ENCODE peak calls at places on chromosomes 7 and 10, in nine cellular contexts. C is stimulated activated CD4-positive, alpha-beta T cell treated with anti-CD3 and anti-CD28 coated beads, Interleukin-15, amount 100 ng/mL, for 24 hours; M is activated naive CD8-positive, alpha-beta T cell treated with anti-CD3 and anti-CD28 coated beads, Interleukin-2, amount 50 U/mL, for 16 hours; V is activated CD8-positive, alpha-beta memory T cell treated with anti-CD3 and anti-CD28 coated beads for 1 hour; Z is NCI-H345; E is T-helper 22 cell; B is KBM-7; X is NCI-H748 treated with DMSO at 0.1 percent for 48 hours; A is AG09319. L is an unnamed sample.

GRCh38 chr7:132773527-132773956 is 197.3 kb upstream of the PLXNA4 start:
- DNase-seq in E (no peak), Z (no peak), V (no peak), B (no peak), X (no peak), C (no peak), A (peak), M (no peak), L (no peak)

GRCh38 chr7:28718042-28718452 is 240.1 kb downstream of the TRIL start:
- DNase-seq in E (no peak), X (no peak), B (no peak), A (no peak), C (no peak), V (no peak), M (no peak), Z (no peak), L (no peak)

GRCh38 chr7:99386584-99387238 is 12.2 kb downstream of the ARPC1B start:
- DNase-seq in M (no peak), Z (peak), C (no peak), X (no peak), E (no peak), A (no peak), B (peak), V (no peak), L (no peak)

GRCh38 chr10:77603529-77603927 is 34.1 kb downstream of the KCNMA1 start:
- DNase-seq in C (no peak), E (no peak), X (peak), Z (no peak), V (no peak), B (no peak), M (no peak), A (no peak), L (peak)

GRCh38 chr10:119315128-119316001 is 108.0 kb downstream of the GRK5 start:
- DNase-seq in M (peak), B (peak), Z (peak), A (peak), E (peak), V (peak), C (peak), X (no peak), L (no peak)

GRCh38 chr10:68560916-68561691 is 967 bp downstream of the TET1 start:
- DNase-seq in C (peak), M (no peak), X (no peak), B (no peak), A (no peak), V (no peak), Z (peak), E (no peak), L (peak)

GRCh38 chr10:79342295-79342761 is 4.9 kb upstream of the PPIF start:
- DNase-seq in Z (no peak), E (no peak), A (no peak), C (no peak), X (no peak), V (no peak), B (no peak), M (no peak), L (no peak)

GRCh38 chr10:123967626-123968243 is 76.1 kb upstream of the CPXM2 start:
- DNase-seq in B (peak), Z (peak), A (peak), X (peak), E (no peak), C (peak), M (no peak), V (no peak), L (peak)

GRCh38 chr7:116052006-116052405 is 21.4 kb upstream of the TFEC start:
- DNase-seq in X (no peak), Z (no peak), M (no peak), V (no peak), E (no peak), A (no peak), C (no peak), B (no peak), L (no peak)

GRCh38 chr7:131544449-131545425 is 11.7 kb downstream of the PODXL start:
- DNase-seq in V (no peak), A (no peak), M (no peak), C (no peak), Z (peak), X (no peak), B (peak), E (no peak), L (peak)

GRCh38 chr10:20299037-20299557 is 482.9 kb downstream of the PLXDC2 start:
- DNase-seq in A (no peak), E (no peak), Z (no peak), B (no peak), C (no peak), V (no peak), X (no peak), M (no peak), L (no peak)

GRCh38 chr7:48416327-48416908 is 245.2 kb downstream of the ABCA13 start:
- DNase-seq in C (no peak), Z (no peak), M (no peak), V (no peak), B (no peak), E (no peak), X (no peak), A (no peak), L (no peak)

GRCh38 chr7:117087639-117088396 is 134.5 kb downstream of the ST7 start:
- DNase-seq in E (no peak), V (no peak), C (no peak), X (no peak), B (peak), M (no peak), A (no peak), Z (no peak), L (no peak)

GRCh38 chr7:139720705-139721231 is 57.0 kb downstream of the HIPK2 start:
- DNase-seq in M (no peak), B (no peak), C (peak), A (no peak), Z (no peak), X (no peak), V (no peak), E (no peak), L (no peak)

GRCh38 chr10:122441961-122442360 is 12.5 kb upstream of the ARMS2 start:
- DNase-seq in C (no peak), B (no peak), M (no peak), X (no peak), Z (no peak), V (no peak), E (no peak), A (no peak), L (no peak)

GRCh38 chr10:56357018-56357417 is 4.0 kb downstream of the ZWINT start:
- DNase-seq in X (no peak), A (no peak), V (no peak), C (no peak), Z (no peak), E (no peak), B (no peak), M (no peak), L (no peak)

GRCh38 chr7:26444554-26444953 is 152.9 kb downstream of the SNX10 start:
- DNase-seq in X (no peak), E (no peak), A (no peak), B (peak), C (no peak), M (no peak), V (no peak), Z (no peak), L (no peak)

GRCh38 chr10:129319934-129320333 is 147.1 kb upstream of the MGMT start:
- DNase-seq in E (no peak), X (no peak), C (no peak), A (no peak), B (no peak), Z (no peak), M (no peak), V (no peak), L (no peak)

GRCh38 chr7:39413866-39414668 is 152.1 kb upstream of the YAE1 start:
- DNase-seq in Z (peak), B (peak), M (peak), X (peak), V (no peak), E (no peak), C (peak), A (no peak), L (peak)

GRCh38 chr7:142327555-142327954 is 69.7 kb upstream of the PRSS58 start:
- DNase-seq in M (no peak), B (no peak), E (no peak), X (no peak), C (no peak), V (no peak), Z (no peak), A (no peak), L (no peak)

GRCh38 chr7:34026481-34027225 is 121.3 kb downstream of the BMPER start:
- DNase-seq in M (no peak), Z (no peak), A (no peak), X (no peak), E (no peak), C (no peak), V (no peak), B (no peak), L (no peak)

GRCh38 chr7:139727151-139727705 is 50.6 kb downstream of the HIPK2 start:
- DNase-seq in V (no peak), M (no peak), A (peak), B (no peak), X (no peak), E (no peak), Z (peak), C (no peak), L (no peak)

GRCh38 chr10:50367732-50368131 is 116.4 kb upstream of the ASAH2 start:
- DNase-seq in A (no peak), C (peak), M (no peak), Z (no peak), X (no peak), B (peak), E (no peak), V (no peak), L (peak)

GRCh38 chr10:35641430-35642015 is 573 bp downstream of the FZD8 start:
- DNase-seq in Z (no peak), A (no peak), C (peak), M (no peak), V (no peak), E (no peak), B (peak), X (no peak), L (peak)

GRCh38 chr7:128215281-128215680 is 25.8 kb upstream of the LEP start:
- DNase-seq in X (no peak), C (no peak), E (no peak), V (no peak), Z (no peak), A (peak), B (no peak), M (no peak), L (no peak)

GRCh38 chr7:30938435-30939316 is 25.1 kb upstream of the GHRHR start:
- DNase-seq in X (peak), E (peak), M (peak), B (peak), Z (peak), C (peak), A (no peak), V (peak), L (peak)

GRCh38 chr7:27684491-27684890 is 21.8 kb upstream of the HIBADH start:
- DNase-seq in X (no peak), A (no peak), V (no peak), M (no peak), E (no peak), C (no peak), B (no peak), Z (no peak), L (no peak)

GRCh38 chr10:132353456-132354355 is 21.7 kb downstream of the LRRC27 start:
- DNase-seq in M (no peak), C (no peak), Z (no peak), V (no peak), B (no peak), E (no peak), X (no peak), A (no peak), L (no peak)

GRCh38 chr10:122143238-122143841 is 127.8 kb upstream of the BTBD16 start:
- DNase-seq in M (no peak), Z (peak), A (no peak), E (no peak), B (no peak), V (no peak), C (no peak), X (no peak), L (peak)

GRCh38 chr10:79084012-79084971 is 15.5 kb downstream of the ZMIZ1 start:
- DNase-seq in X (no peak), E (no peak), C (peak), B (peak), V (no peak), A (peak), Z (peak), M (no peak), L (no peak)

GRCh38 chr10:130654726-130655125 is 518.5 kb downstream of the GLRX3 start:
- DNase-seq in V (no peak), B (no peak), M (no peak), C (no peak), A (no peak), Z (no peak), E (no peak), X (no peak), L (no peak)

GRCh38 chr10:75050520-75050919 is 60.9 kb upstream of the SAMD8 start:
- DNase-seq in V (no peak), M (no peak), A (no peak), C (no peak), Z (no peak), B (no peak), X (no peak), E (no peak), L (no peak)

GRCh38 chr10:113853577-113854018 is 284 bp downstream of the DCLRE1A start:
- DNase-seq in M (no peak), V (no peak), B (no peak), E (no peak), X (no peak), A (no peak), C (no peak), Z (peak), L (no peak)

GRCh38 chr7:30694218-30694745 is 12.0 kb upstream of the CRHR2 start:
- DNase-seq in E (no peak), Z (no peak), M (no peak), B (no peak), V (no peak), A (no peak), X (no peak), C (no peak), L (no peak)

GRCh38 chr7:42254217-42254616 is 17.2 kb upstream of the GLI3 start:
- DNase-seq in A (no peak), M (no peak), E (no peak), V (no peak), B (no peak), Z (no peak), X (no peak), C (no peak), L (no peak)

GRCh38 chr10:47406548-47406869 is 22.4 kb upstream of the ZNF488 start:
- DNase-seq in V (no peak), C (no peak), M (no peak), Z (no peak), A (no peak), X (no peak), B (no peak), E (no peak), L (no peak)

GRCh38 chr7:156903232-156903909 is 10.4 kb upstream of the LMBR1 start:
- DNase-seq in V (peak), Z (no peak), E (peak), B (peak), X (no peak), C (peak), M (no peak), A (no peak), L (no peak)

GRCh38 chr10:3107426-3107961 is 40.1 kb downstream of the PFKP start:
- DNase-seq in M (no peak), V (no peak), Z (no peak), A (peak), X (no peak), C (no peak), B (no peak), E (no peak), L (no peak)

GRCh38 chr10:121577568-121577967 is 20.7 kb downstream of the FGFR2 start:
- DNase-seq in E (no peak), M (no peak), Z (no peak), B (no peak), V (no peak), A (no peak), C (no peak), X (no peak), L (no peak)

L was measured in NCI-H1417.